ENCODE peak calls at places on chromosomes 1 and 21, in five cellular contexts. A is K562, B is HL-60, Q is A549, F is HCT116. P is an unnamed sample.

GRCh38 chr1:29517251-29518080 is 281.1 kb downstream of the PTPRU start:
- DNase-seq in F (no peak), A (no peak), Q (no peak), B (no peak), P (no peak)

GRCh38 chr1:72286401-72286800 is 4.1 kb upstream of the NEGR1 start:
- DNase-seq in A (no peak), Q (no peak), B (no peak), F (no peak), P (no peak)

GRCh38 chr1:198730952-198731351 is 92.1 kb downstream of the PTPRC start:
- DNase-seq in A (no peak), F (no peak), B (no peak), Q (no peak), P (no peak)

GRCh38 chr1:43435146-43436145 is 18.3 kb downstream of the HYI start:
- DNase-seq in A (no peak), Q (no peak), B (no peak), F (no peak), P (no peak)

GRCh38 chr1:227901906-227902640 is 45.7 kb downstream of the WNT9A start:
- DNase-seq in F (peak; percentile 37), A (peak; percentile 24), Q (peak; percentile 67), B (no peak), P (no peak)

GRCh38 chr1:18469514-18469913 is 11.2 kb upstream of the KLHDC7A start:
- DNase-seq in Q (no peak), A (no peak), B (no peak), F (no peak), P (no peak)

GRCh38 chr1:109412551-109412950 is 13.7 kb downstream of the PSMA5 start:
- DNase-seq in A (no peak), F (no peak), B (no peak), Q (no peak), P (no peak)

GRCh38 chr1:235012436-235013210 is 116.0 kb downstream of the TOMM20 start:
- DNase-seq in A (no peak), B (no peak), F (no peak), Q (no peak), P (no peak)

GRCh38 chr1:98674075-98674781 is 12.7 kb downstream of the SNX7 start:
- DNase-seq in Q (no peak), A (no peak), F (no peak), B (no peak), P (no peak)

GRCh38 chr1:66445492-66446181 is 88.3 kb upstream of the SGIP1 start:
- DNase-seq in F (no peak), B (no peak), Q (no peak), A (no peak), P (peak; percentile 68)

GRCh38 chr1:172004671-172005070 is 163.4 kb downstream of the DNM3 start:
- DNase-seq in Q (no peak), F (no peak), B (no peak), A (no peak), P (no peak)

GRCh38 chr21:34074283-34075098 is 1.1 kb downstream of the MRPS6 start:
- DNase-seq in B (peak; percentile 16), Q (no peak), A (peak; percentile 49), F (no peak), P (no peak)

GRCh38 chr1:199857103-199857502 is 170.4 kb upstream of the NR5A2 start:
- DNase-seq in B (no peak), F (no peak), A (no peak), Q (peak; percentile 73), P (no peak)
- TF ChIP-seq REST in B (no peak), F (no peak), A (no peak), Q (no peak), P (no peak)

GRCh38 chr1:7388488-7389185 is 382.5 kb upstream of the VAMP3 start:
- DNase-seq in B (no peak), F (no peak), A (no peak), Q (no peak), P (no peak)
- H3K4me3 ChIP-seq in B (no peak overlapping the region), F (no peak overlapping the region), A (no peak overlapping the region), Q (no peak overlapping the region), P (no peak overlapping the region)

DNA sequence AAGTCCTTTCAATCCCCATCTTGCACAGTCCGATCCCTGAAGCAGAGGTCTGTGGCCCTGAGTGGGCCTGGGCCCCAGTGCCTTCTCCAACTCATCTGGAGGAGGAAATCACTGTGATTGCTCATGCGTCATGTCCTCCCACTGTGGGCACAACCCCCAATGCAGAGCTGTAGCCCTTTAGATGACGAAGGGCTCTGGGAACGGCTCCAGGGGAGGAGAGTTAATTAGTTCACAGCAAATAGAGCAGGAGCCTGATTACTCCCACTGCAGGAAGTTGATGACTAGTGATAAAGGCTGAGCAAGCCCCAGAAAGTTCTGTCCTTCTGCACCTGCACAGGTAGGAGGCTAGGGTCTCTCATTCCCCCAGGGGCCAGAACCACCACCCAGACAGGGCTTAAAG is 111.5 kb downstream of the CCDC185 start:
- DNase-seq in B (no peak), Q (no peak), F (no peak), A (peak; percentile 13), P (no peak)
- TF ChIP-seq REST in B (no peak), Q (no peak), F (no peak), A (no peak), P (no peak)

GRCh38 chr1:54199765-54200518 is at the start of the genes CYB5RL and MRPL37:
- DNase-seq in B (peak; percentile 99), Q (peak; percentile 95), F (peak; percentile 96), A (peak; percentile 99), P (peak; percentile 91)
- H3K4me3 ChIP-seq in B (peak within 1 kb of the TSS; percentile 84), Q (peak within 1 kb of the TSS; percentile 81), F (peak within 1 kb of the TSS; percentile 81), A (peak within 1 kb of the TSS; percentile 85), P (peak within 1 kb of the TSS; percentile 88)

GRCh38 chr1:114086601-114087368 is 66.9 kb downstream of the SYT6 start:
- DNase-seq in Q (no peak), B (no peak), A (no peak), F (no peak), P (no peak)

GRCh38 chr1:114087495-114087894 is 66.2 kb downstream of the SYT6 start:
- DNase-seq in A (no peak), F (no peak), B (no peak), Q (no peak), P (no peak)

GRCh38 chr1:114091711-114092110 is 62.0 kb downstream of the SYT6 start:
- DNase-seq in Q (no peak), A (no peak), F (no peak), B (no peak), P (no peak)

GRCh38 chr1:114089502-114090138 is 64.0 kb downstream of the SYT6 start:
- DNase-seq in Q (no peak), B (no peak), F (no peak), A (no peak), P (no peak)

GRCh38 chr1:114088392-114089299 is 65.0 kb downstream of the SYT6 start:
- DNase-seq in F (no peak), A (peak; percentile 27), B (no peak), Q (no peak), P (no peak)
- TF ChIP-seq REST in F (no peak), A (no peak), B (no peak), Q (no peak), P (no peak)

GRCh38 chr1:185894806-185895205 is 160.6 kb downstream of the HMCN1 start:
- DNase-seq in Q (no peak), B (no peak), A (no peak), F (no peak), P (no peak)
- H3K4me3 ChIP-seq in Q (no peak overlapping the region), B (no peak overlapping the region), A (no peak overlapping the region), F (no peak overlapping the region), P (no peak overlapping the region)

GRCh38 chr1:207944571-207944970 is 33.6 kb upstream of the CD34 start:
- DNase-seq in Q (no peak), F (no peak), A (no peak), B (no peak), P (no peak)

GRCh38 chr1:207937204-207937603 is 26.3 kb upstream of the CD34 start:
- DNase-seq in F (no peak), B (no peak), A (no peak), Q (no peak), P (no peak)

GRCh38 chr1:207938016-207938415 is 27.1 kb upstream of the CD34 start:
- DNase-seq in A (no peak), Q (peak; percentile 78), B (no peak), F (no peak), P (no peak)

DNA sequence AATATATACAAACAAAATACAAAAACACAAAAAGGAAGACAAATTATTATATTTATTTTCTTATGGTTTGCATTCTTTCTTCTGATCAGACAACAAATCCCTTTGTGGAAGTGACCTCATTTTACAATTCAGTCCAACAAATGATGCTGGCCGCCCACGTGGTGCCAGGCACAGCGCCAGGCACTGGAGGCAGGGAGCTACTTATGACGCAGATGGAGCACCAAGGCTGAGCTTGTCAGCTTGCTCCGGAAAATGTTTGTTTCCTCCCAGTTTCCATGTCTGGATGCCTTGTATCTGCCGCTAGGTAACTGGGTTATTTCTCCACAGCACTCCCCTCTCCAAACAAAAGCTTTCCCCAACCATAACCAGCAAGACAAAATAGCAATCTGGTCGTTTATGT is 30.7 kb upstream of the CD34 start:
- DNase-seq in F (no peak), A (peak; percentile 18), B (no peak), Q (peak; percentile 43), P (no peak)
- TF ChIP-seq REST in F (no peak), A (no peak), B (no peak), Q (no peak), P (no peak)

GRCh38 chr21:37548521-37548981 is 182.0 kb downstream of the DYRK1A start:
- DNase-seq in F (no peak), Q (no peak), B (no peak), A (peak; percentile 56), P (no peak)

GRCh38 chr21:37546299-37546908 is 179.8 kb downstream of the DYRK1A start:
- DNase-seq in Q (no peak), B (no peak), A (no peak), F (no peak), P (no peak)

GRCh38 chr21:37546949-37547614 is 180.5 kb downstream of the DYRK1A start:
- DNase-seq in F (no peak), Q (no peak), A (peak; percentile 57), B (no peak), P (no peak)

GRCh38 chr21:37550618-37551405 is 184.2 kb downstream of the DYRK1A start:
- DNase-seq in B (no peak), A (peak; percentile 51), F (no peak), Q (no peak), P (no peak)

DNA sequence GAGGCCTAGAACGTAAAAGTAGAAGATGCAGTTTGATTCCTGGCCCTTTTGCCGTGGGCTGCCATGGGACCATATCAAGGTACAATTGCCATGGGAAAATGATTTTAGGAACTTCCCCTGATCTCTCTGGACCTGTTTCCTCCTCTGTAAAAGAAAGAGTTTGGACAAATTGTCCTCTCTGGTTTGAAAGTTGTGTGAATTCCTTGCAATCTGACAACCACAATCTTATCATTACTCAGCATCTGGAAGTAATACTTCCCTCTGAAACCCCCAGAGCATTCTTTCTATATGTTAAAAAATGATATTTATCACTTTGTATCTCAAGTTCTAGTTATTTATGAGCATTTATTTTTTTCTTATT is 181.0 kb downstream of the DYRK1A start:
- DNase-seq in A (no peak), Q (no peak), F (no peak), B (no peak), P (no peak)
- H3K4me3 ChIP-seq in A (no peak overlapping the region), Q (no peak overlapping the region), F (no peak overlapping the region), B (no peak overlapping the region), P (no peak overlapping the region)

P was measured in GM12878.